ENCODE peak calls at places on chromosomes 1 and 21, in four cellular contexts. N is tibial nerve, Z is lung, E is uterus. B is an unnamed sample. For H3K36me3, the result is how much of the 10 kb centered on the place peaks cover.

GRCh38 chr21:45592208-45592619 is 50.0 kb upstream of the SLC19A1 start:
- DNase-seq in N (no peak), Z (no peak), E (no peak), B (peak)

GRCh38 chr1:202565890-202566289 is 144.4 kb downstream of the SYT2 start:
- DNase-seq in N (no peak), Z (no peak), E (no peak), B (peak)

GRCh38 chr1:226912587-226913176 is 27.4 kb upstream of the COQ8A start:
- DNase-seq in N (no peak), Z (peak), E (no peak), B (peak)

GRCh38 chr1:151526735-151527520 is 13.2 kb upstream of the TUFT1 start:
- DNase-seq in N (no peak), Z (no peak), E (no peak), B (no peak)

GRCh38 chr1:247056071-247056470 is 22.5 kb downstream of the ZNF670 start:
- DNase-seq in N (no peak), Z (no peak), E (no peak), B (no peak)

GRCh38 chr21:15732290-15732995 is 2.7 kb downstream of the USP25 start:
- DNase-seq in N (no peak), Z (no peak), E (no peak), B (peak)

GRCh38 chr1:44571712-44572571 is 102.3 kb downstream of the TMEM53 start:
- DNase-seq in N (no peak), Z (no peak), E (no peak), B (no peak)

GRCh38 chr21:36654796-36655325 is 44.1 kb upstream of the SIM2 start:
- DNase-seq in N (no peak), Z (no peak), E (no peak), B (no peak)

GRCh38 chr1:41791667-41792484 is 126.8 kb downstream of the HIVEP3 start:
- DNase-seq in N (no peak), Z (no peak), E (no peak), B (no peak)

GRCh38 chr21:37196847-37197246 is 70.3 kb downstream of the VPS26C start:
- DNase-seq in N (no peak), Z (no peak), E (no peak), B (no peak)

GRCh38 chr1:151815716-151816327 is 10.6 kb upstream of the LINGO4 start:
- DNase-seq in N (no peak), Z (no peak), E (no peak), B (no peak)

GRCh38 chr1:33098371-33098770 is 17.4 kb downstream of the AZIN2 start:
- DNase-seq in N (no peak), Z (no peak), E (no peak), B (no peak)

GRCh38 chr1:33096358-33097005 is 15.5 kb downstream of the AZIN2 start:
- DNase-seq in N (no peak), Z (no peak), E (no peak), B (no peak)

GRCh38 chr1:33097137-33097611 is 16.2 kb downstream of the AZIN2 start:
- DNase-seq in N (no peak), Z (no peak), E (no peak), B (no peak)

GRCh38 chr1:33097762-33098161 is 16.8 kb downstream of the AZIN2 start:
- DNase-seq in N (no peak), Z (no peak), E (no peak), B (no peak)

DNA sequence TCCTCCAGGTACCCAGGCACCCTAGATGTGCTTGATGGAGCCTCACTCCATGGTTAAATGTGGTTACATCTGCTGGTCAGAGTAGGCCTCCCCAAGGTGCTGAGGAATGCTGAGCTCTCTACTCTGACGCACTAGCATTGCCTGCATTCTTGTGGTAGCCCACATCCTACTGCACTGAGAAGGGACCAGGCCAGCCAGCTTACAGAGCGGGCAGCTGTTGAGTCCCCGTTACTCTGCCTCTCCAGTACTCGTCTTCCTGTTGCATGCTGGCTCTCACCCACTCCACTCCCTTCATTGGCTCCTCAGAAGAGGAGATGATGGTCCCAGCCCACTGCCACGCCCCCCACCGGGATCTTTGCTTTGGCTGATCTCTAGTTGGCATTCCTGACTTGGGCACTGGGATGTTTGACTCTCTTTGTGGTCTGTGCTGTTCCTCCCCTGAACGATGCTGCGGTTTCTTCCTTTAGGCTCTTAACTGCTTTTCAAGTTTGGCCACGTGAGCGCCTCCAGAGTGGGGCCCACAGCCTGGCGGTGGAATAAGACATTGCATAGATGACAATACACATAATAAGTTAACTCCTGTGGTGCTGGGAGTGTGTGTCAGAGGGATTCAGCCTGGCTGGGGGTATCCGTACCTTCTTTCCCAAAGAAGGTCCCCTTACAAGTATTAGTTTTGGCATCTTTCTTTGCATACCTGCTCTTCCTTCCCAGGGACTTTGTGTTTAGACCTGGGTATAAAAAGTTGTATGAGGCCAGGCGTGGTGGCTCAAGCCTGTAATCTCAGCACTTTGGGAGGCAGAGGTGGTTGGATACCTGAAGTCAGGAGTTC is 18.6 kb downstream of the AZIN2 start:
- DNase-seq in N (peak), Z (peak), E (no peak), B (peak)
- TF ChIP-seq CTCF in N (no peak), Z (no peak), E (no peak), B (peak)

GRCh38 chr1:155015527-155016230 is 13.1 kb downstream of the ZBTB7B start:
- DNase-seq in N (no peak), Z (no peak), E (no peak), B (no peak)

GRCh38 chr1:155012760-155013602 is 10.4 kb downstream of the ZBTB7B start:
- DNase-seq in N (no peak), Z (no peak), E (no peak), B (no peak)

GRCh38 chr1:155014709-155015508 is 12.3 kb downstream of the ZBTB7B start:
- DNase-seq in N (no peak), Z (no peak), E (no peak), B (no peak)

GRCh38 chr1:155012052-155012546 is 9.5 kb downstream of the ZBTB7B start:
- DNase-seq in N (peak), Z (peak), E (peak), B (no peak)

GRCh38 chr1:155013632-155014031 is 11.0 kb downstream of the ZBTB7B start:
- DNase-seq in N (no peak), Z (no peak), E (no peak), B (no peak)
- H3K4me3 ChIP-seq in N (no peak), Z (no peak), E (no peak), B (no peak)

DNA sequence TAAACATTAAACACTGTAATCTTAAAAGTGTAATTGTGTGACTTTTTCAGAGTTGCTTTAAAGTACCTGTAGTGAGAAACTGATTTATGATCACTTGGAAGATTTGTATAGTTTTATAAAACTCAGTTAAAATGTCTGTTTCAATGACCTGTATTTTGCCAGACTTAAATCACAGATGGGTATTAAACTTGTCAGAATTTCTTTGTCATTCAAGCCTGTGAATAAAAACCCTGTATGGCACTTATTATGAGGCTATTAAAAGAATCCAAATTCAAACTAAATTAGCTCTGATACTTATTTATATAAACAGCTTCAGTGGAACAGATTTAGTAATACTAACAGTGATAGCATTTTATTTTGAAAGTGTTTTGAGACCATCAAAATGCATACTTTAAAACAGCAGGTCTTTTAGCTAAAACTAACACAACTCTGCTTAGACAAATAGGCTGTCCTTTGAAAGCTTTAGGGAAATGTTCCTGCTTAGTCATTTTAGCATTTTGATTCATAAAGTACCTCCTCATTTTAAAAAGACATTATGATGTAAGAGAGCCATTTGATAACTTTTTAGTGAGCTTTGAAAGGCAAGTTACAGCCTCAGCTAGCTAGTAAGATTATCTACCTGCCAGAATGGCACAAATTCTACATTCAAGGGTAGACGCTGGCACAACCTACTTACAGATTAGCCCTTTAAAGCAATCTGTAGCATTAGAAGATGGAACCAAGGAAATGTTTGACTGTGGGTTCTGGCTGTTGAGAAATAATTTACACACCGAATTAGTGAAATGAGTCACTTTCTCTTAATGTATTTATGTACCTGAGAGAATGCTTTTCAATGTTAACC is 9.4 kb downstream of the SOD1 start:
- DNase-seq in N (no peak), Z (no peak), E (no peak), B (peak)
- H3K36me3 ChIP-seq in N (half or more), Z (under half), E (under half), B (under half)

DNA sequence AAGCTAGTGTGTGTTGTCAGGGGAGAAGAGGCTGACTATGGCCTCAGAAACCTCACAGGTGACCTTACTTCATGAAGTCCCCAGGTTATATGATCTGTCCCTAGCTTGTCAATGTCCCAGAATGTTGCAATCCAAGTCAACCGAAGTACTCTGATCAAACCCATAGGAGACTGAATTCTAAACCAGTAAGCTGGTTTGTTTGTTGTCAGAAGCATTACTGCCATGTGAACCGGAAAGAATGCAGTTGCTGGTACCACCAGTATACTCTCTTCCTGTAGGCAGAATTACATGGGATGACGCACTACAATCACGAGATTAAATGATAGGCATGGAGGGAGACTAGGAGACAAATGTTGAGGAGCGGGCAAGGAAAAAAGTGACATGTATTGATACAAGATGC is 26.1 kb upstream of the MAN1A2 start:
- DNase-seq in N (no peak), Z (no peak), E (no peak), B (no peak)
- TF ChIP-seq CTCF in N (no peak), Z (no peak), E (no peak), B (no peak)

GRCh38 chr21:43362306-43362927 is 64.5 kb downstream of the SIK1 start:
- DNase-seq in N (peak), Z (no peak), E (peak), B (peak)
- H3K4me3 ChIP-seq in N (no peak), Z (no peak), E (no peak), B (peak)

DNA sequence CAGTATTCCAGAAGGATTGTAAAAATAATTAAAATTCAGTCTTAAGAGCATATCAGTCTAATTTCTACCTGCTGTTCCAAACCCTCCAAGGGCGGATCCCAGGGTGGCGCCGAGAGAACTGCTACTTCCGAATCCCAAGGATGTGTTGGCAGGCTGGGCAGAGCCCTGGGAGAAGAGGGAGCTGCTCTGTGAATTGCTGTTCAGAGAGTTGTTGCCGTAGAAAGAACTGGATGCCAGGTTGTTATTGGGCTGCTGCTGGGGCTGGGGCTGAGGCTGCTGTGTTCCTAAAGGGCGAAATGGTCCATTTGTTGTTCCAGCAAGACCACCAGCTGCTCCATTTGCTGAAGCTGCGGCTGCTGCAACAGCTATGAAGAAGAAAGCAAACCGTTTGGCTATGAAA is 57.4 kb upstream of the SDC3 start:
- DNase-seq in N (no peak), Z (no peak), E (no peak), B (no peak)
- H3K36me3 ChIP-seq in N (half or more), Z (under half), E (under half), B (under half)

DNA sequence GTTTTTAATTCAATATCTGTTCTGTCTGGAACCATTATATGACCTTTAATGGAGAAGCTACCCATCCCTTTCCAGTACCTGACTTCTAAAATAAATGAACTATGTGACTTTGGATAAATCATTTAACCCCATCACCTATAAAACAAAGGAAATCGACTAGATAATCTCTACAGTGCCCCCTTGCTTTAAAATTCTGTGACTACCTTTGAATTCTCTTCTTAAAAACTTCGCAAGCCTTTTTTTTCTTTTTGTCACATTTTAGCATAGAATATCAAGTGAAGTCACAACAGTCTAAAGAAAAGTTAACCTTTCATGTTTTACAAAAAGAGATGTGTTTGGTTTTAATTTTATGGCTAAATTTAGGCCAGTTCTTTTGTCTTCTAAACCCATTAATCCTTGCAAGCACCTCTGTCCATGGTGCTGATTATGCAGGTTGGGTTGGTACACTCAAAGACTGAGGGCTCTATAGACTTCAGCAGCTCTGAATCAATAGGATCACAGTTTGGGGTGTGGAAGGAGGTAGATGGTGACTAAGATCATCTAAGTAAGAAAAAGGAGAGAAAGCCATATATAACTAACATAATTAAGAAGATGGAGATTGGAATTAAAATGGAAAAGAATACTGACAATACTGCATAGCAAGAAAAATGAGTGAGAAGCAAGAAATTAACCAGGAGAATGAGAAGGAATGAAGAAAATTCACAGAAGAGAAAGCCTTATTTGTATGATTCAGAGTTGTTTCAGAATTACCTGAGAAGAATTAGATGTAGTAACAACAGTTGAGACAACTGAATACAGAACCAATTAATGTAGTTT is 59.2 kb downstream of the TBX15 start:
- DNase-seq in N (no peak), Z (no peak), E (no peak), B (no peak)
- TF ChIP-seq CTCF in N (no peak), Z (no peak), E (no peak), B (no peak)